ENCODE peak calls at places on chromosomes 6 and 20, in eight cellular contexts. One of them, this sample, is unnamed.

GRCh38 chr6:74573613-74574012 is 632.2 kb downstream of the COL12A1 start:
- DNase-seq in H54: no peak
- DNase-seq in AG10803: no peak
- DNase-seq in hippocampal formation: no peak
- DNase-seq in stimulated activated CD4-positive, alpha-beta T cell treated with anti-CD3 and anti-CD28 coated beads, Interleukin-15, amount 100 ng/mL, for 48 hours: no peak
- DNase-seq in C1 segment of cervical spinal cord: no peak
- DNase-seq in thyroid gland: no peak
- DNase-seq in right cardiac atrium: no peak
- DNase-seq in this sample: no peak

GRCh38 chr20:2397595-2398145 is 17.0 kb downstream of the TGM6 start:
- DNase-seq in H54: no peak
- DNase-seq in hippocampal formation: no peak
- DNase-seq in right cardiac atrium: no peak
- DNase-seq in C1 segment of cervical spinal cord: no peak
- DNase-seq in AG10803: no peak
- DNase-seq in thyroid gland: no peak
- DNase-seq in stimulated activated CD4-positive, alpha-beta T cell treated with anti-CD3 and anti-CD28 coated beads, Interleukin-15, amount 100 ng/mL, for 48 hours: no peak
- DNase-seq in this sample: no peak

GRCh38 chr6:53956068-53956711 is 155.1 kb upstream of the MLIP start:
- DNase-seq in thyroid gland: peak
- DNase-seq in hippocampal formation: peak
- DNase-seq in right cardiac atrium: peak
- DNase-seq in AG10803: peak
- DNase-seq in stimulated activated CD4-positive, alpha-beta T cell treated with anti-CD3 and anti-CD28 coated beads, Interleukin-15, amount 100 ng/mL, for 48 hours: peak
- DNase-seq in C1 segment of cervical spinal cord: peak
- DNase-seq in H54: peak
- DNase-seq in this sample: peak

GRCh38 chr6:74282143-74282689 is 586.2 kb downstream of the CD109 start:
- DNase-seq in thyroid gland: no peak
- DNase-seq in right cardiac atrium: no peak
- DNase-seq in stimulated activated CD4-positive, alpha-beta T cell treated with anti-CD3 and anti-CD28 coated beads, Interleukin-15, amount 100 ng/mL, for 48 hours: no peak
- DNase-seq in H54: no peak
- DNase-seq in hippocampal formation: no peak
- DNase-seq in AG10803: no peak
- DNase-seq in C1 segment of cervical spinal cord: no peak
- DNase-seq in this sample: no peak

GRCh38 chr6:122621638-122622037 is 11.4 kb downstream of the PKIB start:
- DNase-seq in H54: no peak
- DNase-seq in stimulated activated CD4-positive, alpha-beta T cell treated with anti-CD3 and anti-CD28 coated beads, Interleukin-15, amount 100 ng/mL, for 48 hours: no peak
- DNase-seq in thyroid gland: no peak
- DNase-seq in AG10803: no peak
- DNase-seq in C1 segment of cervical spinal cord: no peak
- DNase-seq in hippocampal formation: no peak
- DNase-seq in right cardiac atrium: no peak
- DNase-seq in this sample: no peak

GRCh38 chr6:66065313-66065712 is 358.3 kb upstream of the EYS start:
- DNase-seq in C1 segment of cervical spinal cord: no peak
- DNase-seq in AG10803: no peak
- DNase-seq in right cardiac atrium: no peak
- DNase-seq in H54: no peak
- DNase-seq in thyroid gland: no peak
- DNase-seq in stimulated activated CD4-positive, alpha-beta T cell treated with anti-CD3 and anti-CD28 coated beads, Interleukin-15, amount 100 ng/mL, for 48 hours: no peak
- DNase-seq in hippocampal formation: no peak
- DNase-seq in this sample: no peak

GRCh38 chr20:49276201-49276894 is 1.5 kb downstream of the ZNFX1 start:
- DNase-seq in AG10803: peak
- DNase-seq in thyroid gland: no peak
- DNase-seq in H54: peak
- DNase-seq in stimulated activated CD4-positive, alpha-beta T cell treated with anti-CD3 and anti-CD28 coated beads, Interleukin-15, amount 100 ng/mL, for 48 hours: peak
- DNase-seq in right cardiac atrium: peak
- DNase-seq in C1 segment of cervical spinal cord: no peak
- DNase-seq in hippocampal formation: no peak
- DNase-seq in this sample: peak

GRCh38 chr6:31851485-31851832 is 11.2 kb downstream of the NEU1 start:
- DNase-seq in H54: no peak
- DNase-seq in thyroid gland: no peak
- DNase-seq in AG10803: no peak
- DNase-seq in C1 segment of cervical spinal cord: no peak
- DNase-seq in hippocampal formation: no peak
- DNase-seq in stimulated activated CD4-positive, alpha-beta T cell treated with anti-CD3 and anti-CD28 coated beads, Interleukin-15, amount 100 ng/mL, for 48 hours: no peak
- DNase-seq in right cardiac atrium: no peak
- DNase-seq in this sample: no peak

GRCh38 chr6:56742122-56742791 is 99.6 kb upstream of the DST start:
- DNase-seq in thyroid gland: no peak
- DNase-seq in stimulated activated CD4-positive, alpha-beta T cell treated with anti-CD3 and anti-CD28 coated beads, Interleukin-15, amount 100 ng/mL, for 48 hours: no peak
- DNase-seq in hippocampal formation: no peak
- DNase-seq in right cardiac atrium: no peak
- DNase-seq in H54: no peak
- DNase-seq in C1 segment of cervical spinal cord: no peak
- DNase-seq in AG10803: peak
- DNase-seq in this sample: no peak

GRCh38 chr20:64065973-64066341 is 3.0 kb downstream of the TCEA2 start:
- DNase-seq in hippocampal formation: no peak
- DNase-seq in thyroid gland: no peak
- DNase-seq in AG10803: peak
- DNase-seq in C1 segment of cervical spinal cord: no peak
- DNase-seq in right cardiac atrium: no peak
- DNase-seq in stimulated activated CD4-positive, alpha-beta T cell treated with anti-CD3 and anti-CD28 coated beads, Interleukin-15, amount 100 ng/mL, for 48 hours: peak
- DNase-seq in H54: peak
- DNase-seq in this sample: peak

GRCh38 chr6:25179051-25179778 is 100.0 kb upstream of the CARMIL1 start:
- DNase-seq in AG10803: peak
- DNase-seq in thyroid gland: no peak
- DNase-seq in hippocampal formation: no peak
- DNase-seq in right cardiac atrium: no peak
- DNase-seq in C1 segment of cervical spinal cord: no peak
- DNase-seq in H54: no peak
- DNase-seq in stimulated activated CD4-positive, alpha-beta T cell treated with anti-CD3 and anti-CD28 coated beads, Interleukin-15, amount 100 ng/mL, for 48 hours: no peak
- DNase-seq in this sample: peak

GRCh38 chr6:13696226-13696625 is 15.4 kb downstream of the RANBP9 start:
- DNase-seq in hippocampal formation: no peak
- DNase-seq in C1 segment of cervical spinal cord: no peak
- DNase-seq in H54: no peak
- DNase-seq in AG10803: peak
- DNase-seq in right cardiac atrium: no peak
- DNase-seq in stimulated activated CD4-positive, alpha-beta T cell treated with anti-CD3 and anti-CD28 coated beads, Interleukin-15, amount 100 ng/mL, for 48 hours: no peak
- DNase-seq in thyroid gland: no peak
- DNase-seq in this sample: peak

GRCh38 chr20:63519765-63520593 is 586 bp upstream of the PPDPF start:
- DNase-seq in AG10803: peak
- DNase-seq in C1 segment of cervical spinal cord: no peak
- DNase-seq in thyroid gland: peak
- DNase-seq in H54: peak
- DNase-seq in stimulated activated CD4-positive, alpha-beta T cell treated with anti-CD3 and anti-CD28 coated beads, Interleukin-15, amount 100 ng/mL, for 48 hours: peak
- DNase-seq in right cardiac atrium: peak
- DNase-seq in hippocampal formation: no peak
- DNase-seq in this sample: peak

GRCh38 chr20:62706344-62706743 is 2.3 kb upstream of the NTSR1 start:
- DNase-seq in C1 segment of cervical spinal cord: no peak
- DNase-seq in thyroid gland: no peak
- DNase-seq in stimulated activated CD4-positive, alpha-beta T cell treated with anti-CD3 and anti-CD28 coated beads, Interleukin-15, amount 100 ng/mL, for 48 hours: no peak
- DNase-seq in hippocampal formation: no peak
- DNase-seq in AG10803: no peak
- DNase-seq in right cardiac atrium: no peak
- DNase-seq in H54: no peak
- DNase-seq in this sample: no peak

GRCh38 chr6:56849876-56850275 is 105.0 kb upstream of the BEND6 start:
- DNase-seq in C1 segment of cervical spinal cord: peak
- DNase-seq in stimulated activated CD4-positive, alpha-beta T cell treated with anti-CD3 and anti-CD28 coated beads, Interleukin-15, amount 100 ng/mL, for 48 hours: no peak
- DNase-seq in thyroid gland: no peak
- DNase-seq in H54: no peak
- DNase-seq in AG10803: peak
- DNase-seq in right cardiac atrium: no peak
- DNase-seq in hippocampal formation: peak
- DNase-seq in this sample: peak

GRCh38 chr6:112113918-112114317 is 26.5 kb downstream of the FAM229B start:
- DNase-seq in AG10803: no peak
- DNase-seq in hippocampal formation: no peak
- DNase-seq in thyroid gland: no peak
- DNase-seq in H54: no peak
- DNase-seq in C1 segment of cervical spinal cord: no peak
- DNase-seq in right cardiac atrium: no peak
- DNase-seq in stimulated activated CD4-positive, alpha-beta T cell treated with anti-CD3 and anti-CD28 coated beads, Interleukin-15, amount 100 ng/mL, for 48 hours: no peak
- DNase-seq in this sample: no peak

GRCh38 chr6:136084403-136084802 is 165.7 kb downstream of the MTFR2 start:
- DNase-seq in stimulated activated CD4-positive, alpha-beta T cell treated with anti-CD3 and anti-CD28 coated beads, Interleukin-15, amount 100 ng/mL, for 48 hours: no peak
- DNase-seq in thyroid gland: no peak
- DNase-seq in H54: no peak
- DNase-seq in C1 segment of cervical spinal cord: no peak
- DNase-seq in hippocampal formation: no peak
- DNase-seq in AG10803: no peak
- DNase-seq in right cardiac atrium: no peak
- DNase-seq in this sample: no peak

GRCh38 chr6:148203970-148204369 is 138.7 kb upstream of the SASH1 start:
- DNase-seq in thyroid gland: no peak
- DNase-seq in right cardiac atrium: no peak
- DNase-seq in AG10803: peak
- DNase-seq in stimulated activated CD4-positive, alpha-beta T cell treated with anti-CD3 and anti-CD28 coated beads, Interleukin-15, amount 100 ng/mL, for 48 hours: peak
- DNase-seq in H54: peak
- DNase-seq in C1 segment of cervical spinal cord: no peak
- DNase-seq in hippocampal formation: no peak
- DNase-seq in this sample: peak

GRCh38 chr6:11930240-11930639 is 81.9 kb upstream of the HIVEP1 start:
- DNase-seq in hippocampal formation: no peak
- DNase-seq in right cardiac atrium: no peak
- DNase-seq in C1 segment of cervical spinal cord: no peak
- DNase-seq in AG10803: no peak
- DNase-seq in thyroid gland: no peak
- DNase-seq in H54: no peak
- DNase-seq in stimulated activated CD4-positive, alpha-beta T cell treated with anti-CD3 and anti-CD28 coated beads, Interleukin-15, amount 100 ng/mL, for 48 hours: no peak
- DNase-seq in this sample: no peak